ENCODE peak calls at places on chromosomes 5 and 9, in ten cellular contexts. One of them, this sample, is unnamed.

GRCh38 chr9:2307480-2307879 is 292.3 kb downstream of the SMARCA2 start:
- DNase-seq in fibroblast of mammary gland: peak
- DNase-seq in brain microvascular endothelial cell: peak
- DNase-seq in keratinocyte: no peak
- DNase-seq in WERI-Rb-1: no peak
- DNase-seq in mammary epithelial cell: peak
- DNase-seq in GM12865: no peak
- DNase-seq in tibial artery: no peak
- DNase-seq in esophagus squamous epithelium: no peak
- DNase-seq in tibial nerve: no peak
- DNase-seq in this sample: peak

GRCh38 chr9:136039488-136039887 is 55.6 kb downstream of the NACC2 start:
- DNase-seq in esophagus squamous epithelium: no peak
- DNase-seq in WERI-Rb-1: no peak
- DNase-seq in tibial artery: no peak
- DNase-seq in tibial nerve: no peak
- DNase-seq in mammary epithelial cell: no peak
- DNase-seq in brain microvascular endothelial cell: no peak
- DNase-seq in fibroblast of mammary gland: no peak
- DNase-seq in keratinocyte: no peak
- DNase-seq in GM12865: no peak
- DNase-seq in this sample: no peak

GRCh38 chr9:135240871-135241311 is 153.4 kb downstream of the OLFM1 start:
- DNase-seq in tibial nerve: no peak
- DNase-seq in esophagus squamous epithelium: no peak
- DNase-seq in brain microvascular endothelial cell: no peak
- DNase-seq in GM12865: no peak
- DNase-seq in WERI-Rb-1: no peak
- DNase-seq in tibial artery: no peak
- DNase-seq in mammary epithelial cell: no peak
- DNase-seq in fibroblast of mammary gland: no peak
- DNase-seq in keratinocyte: no peak
- DNase-seq in this sample: no peak

GRCh38 chr5:125587631-125588030 is 835.6 kb upstream of the GRAMD2B start:
- DNase-seq in WERI-Rb-1: no peak
- DNase-seq in mammary epithelial cell: peak
- DNase-seq in esophagus squamous epithelium: no peak
- DNase-seq in GM12865: no peak
- DNase-seq in keratinocyte: no peak
- DNase-seq in tibial nerve: no peak
- DNase-seq in fibroblast of mammary gland: no peak
- DNase-seq in brain microvascular endothelial cell: no peak
- DNase-seq in tibial artery: no peak
- DNase-seq in this sample: peak

GRCh38 chr5:110973510-110973909 is 98.0 kb upstream of the TSLP start:
- DNase-seq in tibial artery: no peak
- DNase-seq in fibroblast of mammary gland: no peak
- DNase-seq in brain microvascular endothelial cell: no peak
- DNase-seq in mammary epithelial cell: no peak
- DNase-seq in esophagus squamous epithelium: no peak
- DNase-seq in WERI-Rb-1: no peak
- DNase-seq in tibial nerve: no peak
- DNase-seq in keratinocyte: no peak
- DNase-seq in GM12865: no peak
- DNase-seq in this sample: no peak

GRCh38 chr5:126898223-126898622 is 121.3 kb downstream of the LMNB1 start:
- DNase-seq in tibial artery: no peak
- DNase-seq in fibroblast of mammary gland: no peak
- DNase-seq in mammary epithelial cell: no peak
- DNase-seq in keratinocyte: no peak
- DNase-seq in brain microvascular endothelial cell: no peak
- DNase-seq in WERI-Rb-1: no peak
- DNase-seq in tibial nerve: no peak
- DNase-seq in GM12865: no peak
- DNase-seq in esophagus squamous epithelium: no peak
- DNase-seq in this sample: no peak

GRCh38 chr9:69919461-69920061 is 98.9 kb downstream of the CFAP95 start:
- DNase-seq in tibial nerve: no peak
- DNase-seq in GM12865: peak
- DNase-seq in keratinocyte: no peak
- DNase-seq in fibroblast of mammary gland: peak
- DNase-seq in tibial artery: no peak
- DNase-seq in brain microvascular endothelial cell: peak
- DNase-seq in mammary epithelial cell: peak
- DNase-seq in WERI-Rb-1: no peak
- DNase-seq in esophagus squamous epithelium: no peak
- DNase-seq in this sample: peak

GRCh38 chr9:33263936-33264472 is 504 bp downstream of the BAG1 start:
- DNase-seq in tibial artery: peak
- DNase-seq in fibroblast of mammary gland: peak
- DNase-seq in tibial nerve: no peak
- DNase-seq in mammary epithelial cell: no peak
- DNase-seq in WERI-Rb-1: peak
- DNase-seq in keratinocyte: no peak
- DNase-seq in GM12865: peak
- DNase-seq in esophagus squamous epithelium: peak
- DNase-seq in brain microvascular endothelial cell: no peak
- DNase-seq in this sample: peak

GRCh38 chr9:37679649-37680402 is 29.1 kb downstream of the FRMPD1 start:
- DNase-seq in fibroblast of mammary gland: no peak
- DNase-seq in mammary epithelial cell: no peak
- DNase-seq in esophagus squamous epithelium: no peak
- DNase-seq in WERI-Rb-1: peak
- DNase-seq in tibial artery: no peak
- DNase-seq in GM12865: no peak
- DNase-seq in tibial nerve: no peak
- DNase-seq in brain microvascular endothelial cell: no peak
- DNase-seq in keratinocyte: no peak
- DNase-seq in this sample: no peak

GRCh38 chr9:37677435-37677834 is 26.7 kb downstream of the FRMPD1 start:
- DNase-seq in GM12865: no peak
- DNase-seq in keratinocyte: no peak
- DNase-seq in brain microvascular endothelial cell: no peak
- DNase-seq in tibial nerve: no peak
- DNase-seq in tibial artery: no peak
- DNase-seq in esophagus squamous epithelium: no peak
- DNase-seq in fibroblast of mammary gland: no peak
- DNase-seq in WERI-Rb-1: no peak
- DNase-seq in mammary epithelial cell: no peak
- DNase-seq in this sample: no peak

GRCh38 chr9:37678789-37679273 is 28.1 kb downstream of the FRMPD1 start:
- DNase-seq in GM12865: peak
- DNase-seq in esophagus squamous epithelium: no peak
- DNase-seq in mammary epithelial cell: no peak
- DNase-seq in WERI-Rb-1: no peak
- DNase-seq in fibroblast of mammary gland: peak
- DNase-seq in brain microvascular endothelial cell: peak
- DNase-seq in tibial nerve: no peak
- DNase-seq in keratinocyte: no peak
- DNase-seq in tibial artery: no peak
- DNase-seq in this sample: peak

GRCh38 chr9:37676411-37676830 is 25.7 kb downstream of the FRMPD1 start:
- DNase-seq in tibial nerve: no peak
- DNase-seq in mammary epithelial cell: no peak
- DNase-seq in brain microvascular endothelial cell: no peak
- DNase-seq in tibial artery: no peak
- DNase-seq in GM12865: no peak
- DNase-seq in esophagus squamous epithelium: no peak
- DNase-seq in keratinocyte: no peak
- DNase-seq in fibroblast of mammary gland: no peak
- DNase-seq in WERI-Rb-1: peak
- DNase-seq in this sample: no peak

GRCh38 chr9:37675661-37676060 is 24.9 kb downstream of the FRMPD1 start:
- DNase-seq in tibial nerve: no peak
- DNase-seq in fibroblast of mammary gland: no peak
- DNase-seq in WERI-Rb-1: no peak
- DNase-seq in keratinocyte: no peak
- DNase-seq in tibial artery: no peak
- DNase-seq in mammary epithelial cell: no peak
- DNase-seq in esophagus squamous epithelium: no peak
- DNase-seq in GM12865: no peak
- DNase-seq in brain microvascular endothelial cell: no peak
- DNase-seq in this sample: no peak
- H3K4me3 ChIP-seq in tibial nerve: no peak
- H3K4me3 ChIP-seq in fibroblast of mammary gland: no peak
- H3K4me3 ChIP-seq in WERI-Rb-1: no peak
- H3K4me3 ChIP-seq in keratinocyte: no peak
- H3K4me3 ChIP-seq in tibial artery: no peak
- H3K4me3 ChIP-seq in mammary epithelial cell: no peak
- H3K4me3 ChIP-seq in esophagus squamous epithelium: no peak
- H3K4me3 ChIP-seq in GM12865: no peak
- H3K4me3 ChIP-seq in brain microvascular endothelial cell: no peak
- H3K4me3 ChIP-seq in this sample: no peak

DNA sequence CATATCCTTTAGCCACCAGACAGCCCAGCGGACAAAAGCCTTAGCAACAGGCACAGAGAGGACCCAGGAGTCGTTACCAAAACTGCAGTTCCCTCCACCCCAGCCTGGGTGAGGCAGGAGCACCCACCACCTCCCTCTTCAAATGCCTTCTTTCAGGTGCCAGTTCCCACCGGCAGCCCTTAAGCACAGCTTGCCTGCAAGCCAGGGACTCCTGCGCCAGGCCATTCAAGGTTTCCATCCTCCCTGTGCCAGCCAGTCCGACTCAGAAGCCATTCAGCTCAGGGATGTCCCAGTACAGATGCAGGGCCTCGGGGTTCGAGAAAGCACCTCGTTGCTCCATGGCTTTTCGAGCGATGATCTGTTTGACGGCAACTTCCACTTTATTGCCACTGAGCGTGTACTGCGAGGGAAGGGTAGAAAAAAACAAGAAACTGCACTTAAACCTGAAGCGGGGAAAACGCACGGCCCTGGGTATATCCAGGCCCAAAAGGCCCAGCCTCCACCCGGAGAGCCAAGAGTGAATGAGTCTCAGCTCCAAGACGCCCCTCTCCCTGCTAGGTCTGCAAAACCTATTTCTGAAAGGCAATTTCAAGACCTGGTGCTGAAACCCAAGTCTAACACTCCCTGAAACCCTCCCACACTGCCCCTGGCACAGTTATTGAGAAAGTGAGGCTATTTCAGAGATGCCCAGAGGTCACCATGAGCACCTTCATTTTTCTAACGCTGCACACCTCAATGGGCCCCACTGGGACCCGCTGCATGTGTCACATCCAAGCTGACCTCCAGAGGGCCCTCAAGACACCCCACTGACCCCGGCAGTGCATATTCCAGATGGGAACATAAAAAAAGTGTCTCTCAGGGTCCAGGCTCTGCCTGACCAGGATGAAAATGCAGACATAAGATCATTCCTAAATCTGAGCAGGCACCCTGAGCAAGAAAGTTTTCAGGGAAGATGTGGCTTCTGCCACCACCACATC is 36.8 kb upstream of the ZNF354A start:
- DNase-seq in brain microvascular endothelial cell: no peak
- DNase-seq in GM12865: no peak
- DNase-seq in tibial artery: no peak
- DNase-seq in fibroblast of mammary gland: no peak
- DNase-seq in WERI-Rb-1: peak
- DNase-seq in keratinocyte: no peak
- DNase-seq in mammary epithelial cell: no peak
- DNase-seq in tibial nerve: no peak
- DNase-seq in esophagus squamous epithelium: no peak
- DNase-seq in this sample: no peak
- TF ChIP-seq CTCF in brain microvascular endothelial cell: no peak
- TF ChIP-seq CTCF in GM12865: no peak
- TF ChIP-seq CTCF in tibial artery: no peak
- TF ChIP-seq CTCF in fibroblast of mammary gland: no peak
- TF ChIP-seq CTCF in WERI-Rb-1: peak
- TF ChIP-seq CTCF in keratinocyte: no peak
- TF ChIP-seq CTCF in mammary epithelial cell: no peak
- TF ChIP-seq CTCF in tibial nerve: no peak
- TF ChIP-seq CTCF in esophagus squamous epithelium: no peak
- TF ChIP-seq CTCF in this sample: no peak

GRCh38 chr9:76626980-76627379 is 137.3 kb upstream of the PCA3 start:
- DNase-seq in tibial nerve: no peak
- DNase-seq in keratinocyte: no peak
- DNase-seq in brain microvascular endothelial cell: no peak
- DNase-seq in fibroblast of mammary gland: no peak
- DNase-seq in GM12865: no peak
- DNase-seq in tibial artery: no peak
- DNase-seq in mammary epithelial cell: no peak
- DNase-seq in WERI-Rb-1: no peak
- DNase-seq in esophagus squamous epithelium: no peak
- DNase-seq in this sample: no peak
- H3K4me3 ChIP-seq in tibial nerve: no peak
- H3K4me3 ChIP-seq in keratinocyte: no peak
- H3K4me3 ChIP-seq in brain microvascular endothelial cell: no peak
- H3K4me3 ChIP-seq in fibroblast of mammary gland: no peak
- H3K4me3 ChIP-seq in GM12865: no peak
- H3K4me3 ChIP-seq in tibial artery: no peak
- H3K4me3 ChIP-seq in mammary epithelial cell: no peak
- H3K4me3 ChIP-seq in WERI-Rb-1: no peak
- H3K4me3 ChIP-seq in esophagus squamous epithelium: no peak
- H3K4me3 ChIP-seq in this sample: no peak

GRCh38 chr9:127307802-127308201 is 43.2 kb downstream of the GARNL3 start:
- DNase-seq in GM12865: no peak
- DNase-seq in tibial nerve: no peak
- DNase-seq in esophagus squamous epithelium: no peak
- DNase-seq in WERI-Rb-1: no peak
- DNase-seq in brain microvascular endothelial cell: no peak
- DNase-seq in keratinocyte: no peak
- DNase-seq in tibial artery: no peak
- DNase-seq in fibroblast of mammary gland: no peak
- DNase-seq in mammary epithelial cell: no peak
- DNase-seq in this sample: no peak

GRCh38 chr9:127309715-127310114 is 45.1 kb downstream of the GARNL3 start:
- DNase-seq in esophagus squamous epithelium: no peak
- DNase-seq in keratinocyte: no peak
- DNase-seq in fibroblast of mammary gland: no peak
- DNase-seq in tibial artery: no peak
- DNase-seq in tibial nerve: no peak
- DNase-seq in mammary epithelial cell: no peak
- DNase-seq in brain microvascular endothelial cell: no peak
- DNase-seq in WERI-Rb-1: no peak
- DNase-seq in GM12865: no peak
- DNase-seq in this sample: no peak

GRCh38 chr9:127308559-127309429 is 44.2 kb downstream of the GARNL3 start:
- DNase-seq in WERI-Rb-1: no peak
- DNase-seq in tibial nerve: no peak
- DNase-seq in brain microvascular endothelial cell: no peak
- DNase-seq in GM12865: no peak
- DNase-seq in mammary epithelial cell: no peak
- DNase-seq in esophagus squamous epithelium: no peak
- DNase-seq in fibroblast of mammary gland: peak
- DNase-seq in keratinocyte: no peak
- DNase-seq in tibial artery: no peak
- DNase-seq in this sample: peak

GRCh38 chr9:127303830-127304229 is 39.3 kb downstream of the GARNL3 start:
- DNase-seq in esophagus squamous epithelium: no peak
- DNase-seq in GM12865: no peak
- DNase-seq in fibroblast of mammary gland: no peak
- DNase-seq in tibial artery: no peak
- DNase-seq in tibial nerve: no peak
- DNase-seq in mammary epithelial cell: no peak
- DNase-seq in WERI-Rb-1: no peak
- DNase-seq in brain microvascular endothelial cell: no peak
- DNase-seq in keratinocyte: no peak
- DNase-seq in this sample: no peak

DNA sequence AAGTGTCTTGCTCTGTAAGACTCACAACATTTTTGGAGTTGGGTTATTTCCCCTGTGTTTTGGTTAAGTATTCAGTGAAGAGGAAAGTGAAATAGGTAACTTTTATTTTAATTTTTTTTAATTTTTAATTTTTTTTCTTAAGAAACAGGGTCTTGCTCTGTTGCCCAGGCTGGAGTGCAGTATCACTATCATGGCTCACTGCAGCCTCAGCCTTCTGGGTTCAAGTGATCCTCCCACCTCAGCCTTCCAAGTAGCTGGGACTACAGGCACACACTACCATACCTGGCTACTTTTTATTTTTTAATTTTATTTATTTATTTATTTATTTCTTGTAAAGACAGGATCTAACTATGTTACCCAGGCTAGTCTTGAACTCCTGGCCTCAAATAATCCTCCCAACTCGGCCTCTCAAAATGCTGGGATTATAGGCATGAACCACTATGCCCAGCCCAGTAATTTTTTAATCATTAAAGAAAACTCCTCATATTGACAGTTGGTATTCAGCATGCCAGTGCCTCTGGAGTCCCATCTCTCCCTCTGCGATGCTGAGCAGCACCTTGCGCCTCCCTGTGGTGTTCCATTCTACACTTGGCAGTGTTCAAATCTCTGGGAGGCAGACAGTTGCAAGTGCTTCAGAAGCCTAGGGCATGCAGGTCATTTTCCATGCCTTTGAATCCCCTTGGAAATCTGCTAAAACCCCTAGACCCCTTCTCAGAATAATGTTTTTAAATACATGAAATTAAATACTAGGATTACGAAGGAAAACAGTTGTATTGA is 41.1 kb downstream of the GARNL3 start:
- DNase-seq in esophagus squamous epithelium: no peak
- DNase-seq in tibial nerve: no peak
- DNase-seq in fibroblast of mammary gland: no peak
- DNase-seq in GM12865: peak
- DNase-seq in tibial artery: no peak
- DNase-seq in mammary epithelial cell: no peak
- DNase-seq in WERI-Rb-1: peak
- DNase-seq in brain microvascular endothelial cell: no peak
- DNase-seq in keratinocyte: no peak
- DNase-seq in this sample: no peak
- TF ChIP-seq CTCF in esophagus squamous epithelium: no peak
- TF ChIP-seq CTCF in tibial nerve: no peak
- TF ChIP-seq CTCF in fibroblast of mammary gland: no peak
- TF ChIP-seq CTCF in GM12865: no peak
- TF ChIP-seq CTCF in tibial artery: no peak
- TF ChIP-seq CTCF in mammary epithelial cell: no peak
- TF ChIP-seq CTCF in WERI-Rb-1: peak
- TF ChIP-seq CTCF in brain microvascular endothelial cell: no peak
- TF ChIP-seq CTCF in keratinocyte: no peak
- TF ChIP-seq CTCF in this sample: no peak